ENCODE peak calls at places on chromosomes 12 and 14, in ten cellular contexts. One of them, this sample, is unnamed.

GRCh38 chr12:50888666-50889065 is 45.9 kb downstream of the TMPRSS12 start:
- DNase-seq in NCI-H1105 treated with DMSO at 0.1 percent for 48 hours: no peak
- DNase-seq in cardiac muscle cell: no peak
- DNase-seq in endothelial cell of umbilical vein: no peak
- DNase-seq in stimulated activated CD8-positive, alpha-beta memory T cell treated with anti-CD3 and anti-CD28 coated beads, Interleukin-2, amount 100 ng/mL, for 1 hour: no peak
- DNase-seq in endothelial cell: no peak
- DNase-seq in putamen: no peak
- DNase-seq in fibroblast of lung: no peak
- DNase-seq in Right ventricle myocardium superior: no peak
- DNase-seq in memory B cell: no peak
- DNase-seq in this sample: no peak

GRCh38 chr14:101025131-101025530 is 121.6 kb upstream of the RTL1 start:
- DNase-seq in NCI-H1105 treated with DMSO at 0.1 percent for 48 hours: no peak
- DNase-seq in cardiac muscle cell: no peak
- DNase-seq in endothelial cell of umbilical vein: no peak
- DNase-seq in stimulated activated CD8-positive, alpha-beta memory T cell treated with anti-CD3 and anti-CD28 coated beads, Interleukin-2, amount 100 ng/mL, for 1 hour: no peak
- DNase-seq in endothelial cell: no peak
- DNase-seq in putamen: no peak
- DNase-seq in fibroblast of lung: no peak
- DNase-seq in Right ventricle myocardium superior: no peak
- DNase-seq in memory B cell: no peak
- DNase-seq in this sample: no peak

GRCh38 chr14:35144029-35144428 is 21.7 kb downstream of the PRORP start:
- DNase-seq in NCI-H1105 treated with DMSO at 0.1 percent for 48 hours: no peak
- DNase-seq in cardiac muscle cell: no peak
- DNase-seq in endothelial cell of umbilical vein: no peak
- DNase-seq in stimulated activated CD8-positive, alpha-beta memory T cell treated with anti-CD3 and anti-CD28 coated beads, Interleukin-2, amount 100 ng/mL, for 1 hour: no peak
- DNase-seq in endothelial cell: no peak
- DNase-seq in putamen: no peak
- DNase-seq in fibroblast of lung: no peak
- DNase-seq in Right ventricle myocardium superior: no peak
- DNase-seq in memory B cell: no peak
- DNase-seq in this sample: no peak

GRCh38 chr12:34340534-34341361 is 318.5 kb downstream of the ALG10 start:
- DNase-seq in NCI-H1105 treated with DMSO at 0.1 percent for 48 hours: peak; percentile 13
- DNase-seq in cardiac muscle cell: no peak
- DNase-seq in endothelial cell of umbilical vein: no peak
- DNase-seq in stimulated activated CD8-positive, alpha-beta memory T cell treated with anti-CD3 and anti-CD28 coated beads, Interleukin-2, amount 100 ng/mL, for 1 hour: no peak
- DNase-seq in endothelial cell: no peak
- DNase-seq in putamen: no peak
- DNase-seq in fibroblast of lung: no peak
- DNase-seq in Right ventricle myocardium superior: no peak
- DNase-seq in memory B cell: no peak
- DNase-seq in this sample: no peak

GRCh38 chr14:43692706-43693105 is 814.4 kb downstream of the FSCB start:
- DNase-seq in NCI-H1105 treated with DMSO at 0.1 percent for 48 hours: no peak
- DNase-seq in cardiac muscle cell: no peak
- DNase-seq in endothelial cell of umbilical vein: no peak
- DNase-seq in stimulated activated CD8-positive, alpha-beta memory T cell treated with anti-CD3 and anti-CD28 coated beads, Interleukin-2, amount 100 ng/mL, for 1 hour: no peak
- DNase-seq in endothelial cell: no peak
- DNase-seq in putamen: no peak
- DNase-seq in fibroblast of lung: no peak
- DNase-seq in Right ventricle myocardium superior: no peak
- DNase-seq in memory B cell: no peak
- DNase-seq in this sample: no peak

GRCh38 chr12:71216725-71217579 is 59.2 kb upstream of the TSPAN8 start:
- DNase-seq in NCI-H1105 treated with DMSO at 0.1 percent for 48 hours: peak; percentile 72
- DNase-seq in cardiac muscle cell: peak; percentile 40
- DNase-seq in endothelial cell of umbilical vein: peak; percentile 34
- DNase-seq in stimulated activated CD8-positive, alpha-beta memory T cell treated with anti-CD3 and anti-CD28 coated beads, Interleukin-2, amount 100 ng/mL, for 1 hour: no peak
- DNase-seq in endothelial cell: peak; percentile 38
- DNase-seq in putamen: peak; percentile 36
- DNase-seq in fibroblast of lung: peak; percentile 10
- DNase-seq in Right ventricle myocardium superior: no peak
- DNase-seq in memory B cell: no peak
- DNase-seq in this sample: no peak

GRCh38 chr14:93107383-93107782 is 8.3 kb downstream of the ITPK1 start:
- DNase-seq in NCI-H1105 treated with DMSO at 0.1 percent for 48 hours: no peak
- DNase-seq in cardiac muscle cell: no peak
- DNase-seq in endothelial cell of umbilical vein: no peak
- DNase-seq in stimulated activated CD8-positive, alpha-beta memory T cell treated with anti-CD3 and anti-CD28 coated beads, Interleukin-2, amount 100 ng/mL, for 1 hour: no peak
- DNase-seq in endothelial cell: no peak
- DNase-seq in putamen: no peak
- DNase-seq in fibroblast of lung: no peak
- DNase-seq in Right ventricle myocardium superior: no peak
- DNase-seq in memory B cell: no peak
- DNase-seq in this sample: no peak

GRCh38 chr12:70646850-70647249 is 9.6 kb upstream of the PTPRB start:
- DNase-seq in NCI-H1105 treated with DMSO at 0.1 percent for 48 hours: no peak
- DNase-seq in cardiac muscle cell: peak; percentile 26
- DNase-seq in endothelial cell of umbilical vein: peak; percentile 41
- DNase-seq in stimulated activated CD8-positive, alpha-beta memory T cell treated with anti-CD3 and anti-CD28 coated beads, Interleukin-2, amount 100 ng/mL, for 1 hour: no peak
- DNase-seq in endothelial cell: no peak
- DNase-seq in putamen: no peak
- DNase-seq in fibroblast of lung: peak; percentile 96
- DNase-seq in Right ventricle myocardium superior: no peak
- DNase-seq in memory B cell: no peak
- DNase-seq in this sample: no peak

GRCh38 chr14:94382684-94383663 is 5.4 kb downstream of the SERPINA1 start:
- DNase-seq in NCI-H1105 treated with DMSO at 0.1 percent for 48 hours: no peak
- DNase-seq in cardiac muscle cell: no peak
- DNase-seq in endothelial cell of umbilical vein: no peak
- DNase-seq in stimulated activated CD8-positive, alpha-beta memory T cell treated with anti-CD3 and anti-CD28 coated beads, Interleukin-2, amount 100 ng/mL, for 1 hour: no peak
- DNase-seq in endothelial cell: no peak
- DNase-seq in putamen: no peak
- DNase-seq in fibroblast of lung: no peak
- DNase-seq in Right ventricle myocardium superior: no peak
- DNase-seq in memory B cell: no peak
- DNase-seq in this sample: no peak

GRCh38 chr12:90280564-90281058 is 572.0 kb upstream of the ATP2B1 start:
- DNase-seq in NCI-H1105 treated with DMSO at 0.1 percent for 48 hours: no peak
- DNase-seq in cardiac muscle cell: peak; percentile 72
- DNase-seq in endothelial cell of umbilical vein: peak; percentile 51
- DNase-seq in stimulated activated CD8-positive, alpha-beta memory T cell treated with anti-CD3 and anti-CD28 coated beads, Interleukin-2, amount 100 ng/mL, for 1 hour: no peak
- DNase-seq in endothelial cell: no peak
- DNase-seq in putamen: no peak
- DNase-seq in fibroblast of lung: peak; percentile 64
- DNase-seq in Right ventricle myocardium superior: no peak
- DNase-seq in memory B cell: no peak
- DNase-seq in this sample: no peak

GRCh38 chr12:89414322-89414721 is 62.0 kb upstream of the DUSP6 start:
- DNase-seq in NCI-H1105 treated with DMSO at 0.1 percent for 48 hours: no peak
- DNase-seq in cardiac muscle cell: no peak
- DNase-seq in endothelial cell of umbilical vein: no peak
- DNase-seq in stimulated activated CD8-positive, alpha-beta memory T cell treated with anti-CD3 and anti-CD28 coated beads, Interleukin-2, amount 100 ng/mL, for 1 hour: no peak
- DNase-seq in endothelial cell: no peak
- DNase-seq in putamen: no peak
- DNase-seq in fibroblast of lung: no peak
- DNase-seq in Right ventricle myocardium superior: no peak
- DNase-seq in memory B cell: no peak
- DNase-seq in this sample: no peak

GRCh38 chr12:39763894-39764176 is 144.2 kb upstream of the ABCD2 start:
- DNase-seq in NCI-H1105 treated with DMSO at 0.1 percent for 48 hours: no peak
- DNase-seq in cardiac muscle cell: no peak
- DNase-seq in endothelial cell of umbilical vein: no peak
- DNase-seq in stimulated activated CD8-positive, alpha-beta memory T cell treated with anti-CD3 and anti-CD28 coated beads, Interleukin-2, amount 100 ng/mL, for 1 hour: no peak
- DNase-seq in endothelial cell: no peak
- DNase-seq in putamen: no peak
- DNase-seq in fibroblast of lung: no peak
- DNase-seq in Right ventricle myocardium superior: no peak
- DNase-seq in memory B cell: no peak
- DNase-seq in this sample: no peak

GRCh38 chr12:29416748-29417147 is 35.8 kb upstream of the ERGIC2 start:
- DNase-seq in NCI-H1105 treated with DMSO at 0.1 percent for 48 hours: no peak
- DNase-seq in cardiac muscle cell: no peak
- DNase-seq in endothelial cell of umbilical vein: no peak
- DNase-seq in stimulated activated CD8-positive, alpha-beta memory T cell treated with anti-CD3 and anti-CD28 coated beads, Interleukin-2, amount 100 ng/mL, for 1 hour: no peak
- DNase-seq in endothelial cell: no peak
- DNase-seq in putamen: no peak
- DNase-seq in fibroblast of lung: peak; percentile 3
- DNase-seq in Right ventricle myocardium superior: no peak
- DNase-seq in memory B cell: no peak
- DNase-seq in this sample: no peak

GRCh38 chr14:34354556-34354955 is 107.5 kb downstream of the SPTSSA start:
- DNase-seq in NCI-H1105 treated with DMSO at 0.1 percent for 48 hours: no peak
- DNase-seq in cardiac muscle cell: no peak
- DNase-seq in endothelial cell of umbilical vein: no peak
- DNase-seq in stimulated activated CD8-positive, alpha-beta memory T cell treated with anti-CD3 and anti-CD28 coated beads, Interleukin-2, amount 100 ng/mL, for 1 hour: no peak
- DNase-seq in endothelial cell: no peak
- DNase-seq in putamen: no peak
- DNase-seq in fibroblast of lung: peak; percentile 54
- DNase-seq in Right ventricle myocardium superior: no peak
- DNase-seq in memory B cell: no peak
- DNase-seq in this sample: no peak

GRCh38 chr12:104201238-104202001 is 14.2 kb upstream of the TXNRD1 start:
- DNase-seq in NCI-H1105 treated with DMSO at 0.1 percent for 48 hours: peak; percentile 70
- DNase-seq in cardiac muscle cell: peak; percentile 83
- DNase-seq in endothelial cell of umbilical vein: peak; percentile 74
- DNase-seq in stimulated activated CD8-positive, alpha-beta memory T cell treated with anti-CD3 and anti-CD28 coated beads, Interleukin-2, amount 100 ng/mL, for 1 hour: no peak
- DNase-seq in endothelial cell: peak; percentile 32
- DNase-seq in putamen: no peak
- DNase-seq in fibroblast of lung: peak; percentile 55
- DNase-seq in Right ventricle myocardium superior: no peak
- DNase-seq in memory B cell: peak; percentile 48
- DNase-seq in this sample: peak; percentile 7

GRCh38 chr12:4044736-4045432 is 171.7 kb upstream of the PARP11 start:
- DNase-seq in NCI-H1105 treated with DMSO at 0.1 percent for 48 hours: no peak
- DNase-seq in cardiac muscle cell: no peak
- DNase-seq in endothelial cell of umbilical vein: no peak
- DNase-seq in stimulated activated CD8-positive, alpha-beta memory T cell treated with anti-CD3 and anti-CD28 coated beads, Interleukin-2, amount 100 ng/mL, for 1 hour: no peak
- DNase-seq in endothelial cell: no peak
- DNase-seq in putamen: no peak
- DNase-seq in fibroblast of lung: no peak
- DNase-seq in Right ventricle myocardium superior: no peak
- DNase-seq in memory B cell: no peak
- DNase-seq in this sample: no peak

GRCh38 chr12:33514893-33515292 is 75.3 kb upstream of the SYT10 start:
- DNase-seq in NCI-H1105 treated with DMSO at 0.1 percent for 48 hours: no peak
- DNase-seq in cardiac muscle cell: no peak
- DNase-seq in endothelial cell of umbilical vein: no peak
- DNase-seq in stimulated activated CD8-positive, alpha-beta memory T cell treated with anti-CD3 and anti-CD28 coated beads, Interleukin-2, amount 100 ng/mL, for 1 hour: no peak
- DNase-seq in endothelial cell: no peak
- DNase-seq in putamen: no peak
- DNase-seq in fibroblast of lung: no peak
- DNase-seq in Right ventricle myocardium superior: no peak
- DNase-seq in memory B cell: no peak
- DNase-seq in this sample: no peak

GRCh38 chr12:48998497-48999353 is 450 bp downstream of the DDN start:
- DNase-seq in NCI-H1105 treated with DMSO at 0.1 percent for 48 hours: no peak
- DNase-seq in cardiac muscle cell: peak; percentile 19
- DNase-seq in endothelial cell of umbilical vein: no peak
- DNase-seq in stimulated activated CD8-positive, alpha-beta memory T cell treated with anti-CD3 and anti-CD28 coated beads, Interleukin-2, amount 100 ng/mL, for 1 hour: no peak
- DNase-seq in endothelial cell: no peak
- DNase-seq in putamen: no peak
- DNase-seq in fibroblast of lung: no peak
- DNase-seq in Right ventricle myocardium superior: peak; percentile 51
- DNase-seq in memory B cell: peak; percentile 47
- DNase-seq in this sample: no peak

GRCh38 chr12:6962285-6963015 is 8.0 kb downstream of the PHB2 start:
- DNase-seq in NCI-H1105 treated with DMSO at 0.1 percent for 48 hours: peak; percentile 89
- DNase-seq in cardiac muscle cell: no peak
- DNase-seq in endothelial cell of umbilical vein: no peak
- DNase-seq in stimulated activated CD8-positive, alpha-beta memory T cell treated with anti-CD3 and anti-CD28 coated beads, Interleukin-2, amount 100 ng/mL, for 1 hour: no peak
- DNase-seq in endothelial cell: no peak
- DNase-seq in putamen: no peak
- DNase-seq in fibroblast of lung: no peak
- DNase-seq in Right ventricle myocardium superior: no peak
- DNase-seq in memory B cell: peak; percentile 23
- DNase-seq in this sample: no peak

GRCh38 chr12:46770501-46771183 is 55.2 kb downstream of the SLC38A4 start:
- DNase-seq in NCI-H1105 treated with DMSO at 0.1 percent for 48 hours: no peak
- DNase-seq in cardiac muscle cell: peak; percentile 45
- DNase-seq in endothelial cell of umbilical vein: peak; percentile 39
- DNase-seq in stimulated activated CD8-positive, alpha-beta memory T cell treated with anti-CD3 and anti-CD28 coated beads, Interleukin-2, amount 100 ng/mL, for 1 hour: no peak
- DNase-seq in endothelial cell: no peak
- DNase-seq in putamen: peak; percentile 0
- DNase-seq in fibroblast of lung: peak; percentile 53
- DNase-seq in Right ventricle myocardium superior: no peak
- DNase-seq in memory B cell: no peak
- DNase-seq in this sample: no peak

GRCh38 chr14:100348779-100349708 is 25.9 kb downstream of the SLC25A47 start:
- DNase-seq in NCI-H1105 treated with DMSO at 0.1 percent for 48 hours: no peak
- DNase-seq in cardiac muscle cell: no peak
- DNase-seq in endothelial cell of umbilical vein: no peak
- DNase-seq in stimulated activated CD8-positive, alpha-beta memory T cell treated with anti-CD3 and anti-CD28 coated beads, Interleukin-2, amount 100 ng/mL, for 1 hour: no peak
- DNase-seq in endothelial cell: no peak
- DNase-seq in putamen: no peak
- DNase-seq in fibroblast of lung: no peak
- DNase-seq in Right ventricle myocardium superior: no peak
- DNase-seq in memory B cell: no peak
- DNase-seq in this sample: no peak

GRCh38 chr12:18827913-18828312 is 90.0 kb downstream of the CAPZA3 start:
- DNase-seq in NCI-H1105 treated with DMSO at 0.1 percent for 48 hours: no peak
- DNase-seq in cardiac muscle cell: no peak
- DNase-seq in endothelial cell of umbilical vein: no peak
- DNase-seq in stimulated activated CD8-positive, alpha-beta memory T cell treated with anti-CD3 and anti-CD28 coated beads, Interleukin-2, amount 100 ng/mL, for 1 hour: no peak
- DNase-seq in endothelial cell: no peak
- DNase-seq in putamen: no peak
- DNase-seq in fibroblast of lung: no peak
- DNase-seq in Right ventricle myocardium superior: no peak
- DNase-seq in memory B cell: no peak
- DNase-seq in this sample: no peak

GRCh38 chr12:4701863-4702262 is 18.3 kb upstream of the GALNT8 start:
- DNase-seq in NCI-H1105 treated with DMSO at 0.1 percent for 48 hours: no peak
- DNase-seq in cardiac muscle cell: no peak
- DNase-seq in endothelial cell of umbilical vein: no peak
- DNase-seq in stimulated activated CD8-positive, alpha-beta memory T cell treated with anti-CD3 and anti-CD28 coated beads, Interleukin-2, amount 100 ng/mL, for 1 hour: no peak
- DNase-seq in endothelial cell: no peak
- DNase-seq in putamen: no peak
- DNase-seq in fibroblast of lung: no peak
- DNase-seq in Right ventricle myocardium superior: no peak
- DNase-seq in memory B cell: no peak
- DNase-seq in this sample: no peak

GRCh38 chr14:74563621-74564159 is 48.3 kb downstream of the LTBP2 start:
- DNase-seq in NCI-H1105 treated with DMSO at 0.1 percent for 48 hours: no peak
- DNase-seq in cardiac muscle cell: no peak
- DNase-seq in endothelial cell of umbilical vein: no peak
- DNase-seq in stimulated activated CD8-positive, alpha-beta memory T cell treated with anti-CD3 and anti-CD28 coated beads, Interleukin-2, amount 100 ng/mL, for 1 hour: no peak
- DNase-seq in endothelial cell: no peak
- DNase-seq in putamen: no peak
- DNase-seq in fibroblast of lung: no peak
- DNase-seq in Right ventricle myocardium superior: no peak
- DNase-seq in memory B cell: no peak
- DNase-seq in this sample: no peak

GRCh38 chr14:93019970-93020369 is 95.8 kb downstream of the ITPK1 start:
- DNase-seq in NCI-H1105 treated with DMSO at 0.1 percent for 48 hours: no peak
- DNase-seq in cardiac muscle cell: no peak
- DNase-seq in endothelial cell of umbilical vein: no peak
- DNase-seq in stimulated activated CD8-positive, alpha-beta memory T cell treated with anti-CD3 and anti-CD28 coated beads, Interleukin-2, amount 100 ng/mL, for 1 hour: no peak
- DNase-seq in endothelial cell: no peak
- DNase-seq in putamen: peak; percentile 94
- DNase-seq in fibroblast of lung: no peak
- DNase-seq in Right ventricle myocardium superior: no peak
- DNase-seq in memory B cell: no peak
- DNase-seq in this sample: no peak

GRCh38 chr14:98599082-98599481 is 672.9 kb downstream of the BCL11B start:
- DNase-seq in NCI-H1105 treated with DMSO at 0.1 percent for 48 hours: no peak
- DNase-seq in cardiac muscle cell: no peak
- DNase-seq in endothelial cell of umbilical vein: no peak
- DNase-seq in stimulated activated CD8-positive, alpha-beta memory T cell treated with anti-CD3 and anti-CD28 coated beads, Interleukin-2, amount 100 ng/mL, for 1 hour: no peak
- DNase-seq in endothelial cell: no peak
- DNase-seq in putamen: no peak
- DNase-seq in fibroblast of lung: no peak
- DNase-seq in Right ventricle myocardium superior: no peak
- DNase-seq in memory B cell: no peak
- DNase-seq in this sample: no peak

GRCh38 chr12:56634242-56634836 is 4.2 kb upstream of the BAZ2A start:
- DNase-seq in NCI-H1105 treated with DMSO at 0.1 percent for 48 hours: peak; percentile 58
- DNase-seq in cardiac muscle cell: no peak
- DNase-seq in endothelial cell of umbilical vein: peak; percentile 23
- DNase-seq in stimulated activated CD8-positive, alpha-beta memory T cell treated with anti-CD3 and anti-CD28 coated beads, Interleukin-2, amount 100 ng/mL, for 1 hour: no peak
- DNase-seq in endothelial cell: peak; percentile 31
- DNase-seq in putamen: no peak
- DNase-seq in fibroblast of lung: no peak
- DNase-seq in Right ventricle myocardium superior: peak; percentile 53
- DNase-seq in memory B cell: no peak
- DNase-seq in this sample: no peak